ENCODE peak calls at places on chromosome 22, in ten cellular contexts. V is brain microvascular endothelial cell; F is Caco-2; I is cardiac muscle cell; B is spleen; R is AG09309; M is fibroblast of lung; L is cardiac fibroblast; O is right lobe of liver; Z is CD8-positive, alpha-beta T cell. A is an unnamed sample.

GRCh38 chr22:46045459-46046298 is 68.7 kb upstream of the WNT7B start:
- DNase-seq in I (no peak), Z (no peak), B (peak), M (no peak), V (no peak), F (peak), L (no peak), O (peak), R (no peak), A (no peak)

GRCh38 chr22:37289156-37289735 is 6.9 kb downstream of the CYTH4 start:
- DNase-seq in M (no peak), L (no peak), I (no peak), B (peak), F (no peak), Z (no peak), O (no peak), V (no peak), R (no peak), A (no peak)

GRCh38 chr22:21683401-21683811 is 17.6 kb downstream of the PPIL2 start:
- DNase-seq in R (no peak), V (no peak), B (no peak), M (no peak), Z (no peak), O (no peak), F (no peak), I (no peak), L (no peak), A (no peak)

GRCh38 chr22:27952779-27953178 is 33.7 kb upstream of the PITPNB start:
- DNase-seq in M (no peak), I (no peak), V (no peak), Z (no peak), B (no peak), O (no peak), R (no peak), L (peak), F (no peak), A (no peak)

GRCh38 chr22:37609240-37610152 is 862 bp downstream of the GGA1 start:
- DNase-seq in Z (no peak), O (no peak), B (no peak), M (peak), R (no peak), I (no peak), F (no peak), L (peak), V (peak), A (no peak)

GRCh38 chr22:36350751-36351594 is 36.8 kb downstream of the MYH9 start:
- DNase-seq in Z (no peak), R (no peak), O (peak), M (peak), V (no peak), L (peak), B (no peak), I (no peak), F (no peak), A (no peak)

GRCh38 chr22:45891471-45891995 is 85.4 kb downstream of the WNT7B start:
- DNase-seq in V (no peak), F (no peak), B (peak), O (no peak), Z (no peak), M (no peak), I (no peak), R (no peak), L (no peak), A (no peak)

GRCh38 chr22:44671742-44672141 is 30.3 kb upstream of the PRR5 start:
- DNase-seq in R (no peak), O (no peak), I (no peak), V (peak), M (peak), L (peak), Z (no peak), F (no peak), B (no peak), A (no peak)

GRCh38 chr22:32920734-32921133 is 119.2 kb downstream of the TIMP3 start:
- DNase-seq in O (no peak), V (no peak), L (no peak), B (no peak), I (no peak), M (no peak), Z (no peak), R (no peak), F (no peak), A (no peak)

GRCh38 chr22:44931077-44931540 is 78.7 kb downstream of the PHF21B start:
- DNase-seq in V (no peak), O (no peak), L (no peak), I (peak), M (peak), Z (no peak), R (no peak), B (no peak), F (no peak), A (no peak)

GRCh38 chr22:21904250-21904789 is 36.9 kb upstream of the MAPK1 start:
- DNase-seq in Z (no peak), R (no peak), I (no peak), L (no peak), B (no peak), O (no peak), M (no peak), V (no peak), F (no peak), A (no peak)

GRCh38 chr22:19709063-19709769 is 5.1 kb upstream of the SEPTIN5 start:
- DNase-seq in M (no peak), B (peak), F (no peak), R (no peak), Z (no peak), O (peak), I (no peak), L (peak), V (no peak), A (no peak)

GRCh38 chr22:48218889-48219420 is 1456.5 kb downstream of the TBC1D22A start:
- DNase-seq in R (no peak), O (no peak), M (no peak), V (no peak), B (no peak), F (no peak), I (no peak), Z (no peak), L (no peak), A (no peak)

GRCh38 chr22:43142881-43143562 is at the start of gene MCAT:
- DNase-seq in F (peak), O (peak), R (no peak), V (peak), L (peak), B (peak), I (peak), M (peak), Z (peak), A (no peak)

GRCh38 chr22:25350551-25350971 is 131.1 kb downstream of the CRYBB2 start:
- DNase-seq in B (peak), V (no peak), M (no peak), Z (no peak), F (no peak), L (no peak), R (no peak), O (no peak), I (no peak), A (no peak)

GRCh38 chr22:19307872-19308271 is 16.4 kb upstream of the CLTCL1 start:
- DNase-seq in I (no peak), L (no peak), R (no peak), O (no peak), M (no peak), V (no peak), B (no peak), F (no peak), Z (no peak), A (no peak)

GRCh38 chr22:38881997-38882396 is 10.0 kb upstream of the CBX6 start:
- DNase-seq in R (no peak), O (no peak), Z (no peak), B (no peak), L (no peak), F (no peak), I (no peak), V (no peak), M (no peak), A (no peak)

GRCh38 chr22:38879961-38880360 is 7.9 kb upstream of the CBX6 start:
- DNase-seq in L (no peak), F (no peak), Z (no peak), I (no peak), O (no peak), R (no peak), V (no peak), M (no peak), B (no peak), A (no peak)

GRCh38 chr22:38882972-38883622 is 11.1 kb upstream of the CBX6 start:
- DNase-seq in V (no peak), I (no peak), O (no peak), B (no peak), M (no peak), Z (no peak), L (no peak), R (no peak), F (no peak), A (no peak)

GRCh38 chr22:38882480-38882879 is 10.5 kb upstream of the CBX6 start:
- DNase-seq in L (no peak), O (no peak), M (no peak), Z (no peak), R (no peak), I (no peak), F (no peak), V (no peak), B (no peak), A (no peak)

DNA sequence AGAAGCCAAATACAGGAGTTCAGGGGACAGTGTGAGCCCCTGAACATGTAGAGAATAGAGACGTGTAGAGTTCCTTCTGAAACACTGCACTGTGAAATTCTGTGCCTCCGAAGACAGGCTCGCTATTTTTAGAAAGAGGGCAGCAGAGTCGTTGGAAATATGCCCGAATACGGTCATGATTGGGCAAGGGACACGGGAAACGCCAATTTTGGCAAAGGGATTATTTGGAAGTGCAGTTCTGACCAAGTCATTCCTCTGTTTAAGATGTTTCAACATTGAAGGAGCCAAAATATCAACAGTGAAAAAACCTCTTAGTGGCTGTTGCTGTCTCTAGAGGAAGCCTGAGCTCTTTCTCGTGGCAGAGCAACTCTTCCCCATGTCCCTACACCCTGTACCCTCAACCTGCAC is 9.5 kb upstream of the CBX6 start:
- DNase-seq in R (peak), I (peak), V (no peak), O (no peak), F (no peak), M (peak), L (peak), Z (no peak), B (no peak), A (no peak)
- TF ChIP-seq CTCF in R (no peak), I (peak), V (no peak), O (no peak), F (no peak), M (no peak), L (no peak), Z (no peak), B (no peak), A (no peak)

GRCh38 chr22:29720824-29721323 is 1.1 kb downstream of the CABP7 start:
- DNase-seq in O (no peak), V (no peak), B (no peak), R (no peak), M (no peak), L (no peak), I (no peak), Z (no peak), F (no peak), A (no peak)
- H3K4me3 ChIP-seq in O (no peak), V (no peak), B (peak), R (no peak), M (no peak), L (no peak), I (no peak), Z (no peak), F (no peak), A (no peak)

GRCh38 chr22:31730344-31730711 is 19.6 kb downstream of the PRR14L start:
- DNase-seq in R (no peak), L (no peak), B (no peak), V (no peak), F (no peak), Z (no peak), I (no peak), M (no peak), O (no peak), A (no peak)
- TF ChIP-seq CTCF in R (no peak), L (no peak), B (no peak), V (peak), F (no peak), Z (no peak), I (no peak), M (no peak), O (peak), A (peak)

GRCh38 chr22:35066768-35067167 is 810 bp downstream of the ISX start:
- DNase-seq in Z (no peak), B (no peak), M (no peak), R (no peak), V (no peak), O (no peak), L (no peak), I (no peak), F (no peak), A (no peak)
- H3K4me3 ChIP-seq in Z (no peak), B (no peak), M (no peak), R (no peak), V (no peak), O (no peak), L (no peak), I (no peak), F (peak), A (peak)

A was measured in LNCaP clone FGC.